ENCODE peak calls at places on chromosomes 4 and X, in four cellular contexts. Y is cardiac muscle cell, K is body of pancreas, E is fibroblast of lung. G is an unnamed sample.

GRCh38 chr4:52622564-52622963 is 36.5 kb downstream of the USP46 start:
- DNase-seq in Y (no peak), K (no peak), E (no peak), G (no peak)

GRCh38 chr4:147362868-147363440 is 117.9 kb upstream of the EDNRA start:
- DNase-seq in Y (peak), K (peak), E (peak), G (peak)

GRCh38 chrX:15382809-15383208 is 1.4 kb downstream of the VEGFD start:
- DNase-seq in Y (no peak), K (no peak), E (peak), G (no peak)

GRCh38 chr4:78496021-78496643 is 55.4 kb upstream of the ANXA3 start:
- DNase-seq in Y (peak), K (no peak), E (peak), G (no peak)

GRCh38 chr4:147194107-147194506 is 248.4 kb upstream of the TTC29 start:
- DNase-seq in Y (peak), K (no peak), E (peak), G (no peak)

GRCh38 chr4:146975535-146975934 is 29.9 kb upstream of the TTC29 start:
- DNase-seq in Y (no peak), K (no peak), E (no peak), G (no peak)

GRCh38 chr4:183935355-183936005 is 30.4 kb downstream of the STOX2 start:
- DNase-seq in Y (no peak), K (no peak), E (no peak), G (no peak)

GRCh38 chr4:153275380-153276276 is 68.9 kb upstream of the MND1 start:
- DNase-seq in Y (no peak), K (no peak), E (no peak), G (no peak)

GRCh38 chrX:100768679-100769338 is 36.9 kb upstream of the SYTL4 start:
- DNase-seq in Y (peak), K (peak), E (peak), G (peak)

GRCh38 chr4:159227378-159227777 is 124.5 kb downstream of the RAPGEF2 start:
- DNase-seq in Y (no peak), K (no peak), E (no peak), G (no peak)

GRCh38 chr4:88713782-88714181 is 16.2 kb upstream of the NAP1L5 start:
- DNase-seq in Y (no peak), K (no peak), E (no peak), G (no peak)

GRCh38 chrX:33543757-33544156 is 332.4 kb upstream of the DMD start:
- DNase-seq in Y (no peak), K (no peak), E (no peak), G (no peak)

GRCh38 chr4:179472164-179472563 is 2029.9 kb upstream of the AGA start:
- DNase-seq in Y (no peak), K (no peak), E (no peak), G (no peak)
- H3K4me3 ChIP-seq in Y (no peak), K (no peak), E (no peak), G (no peak)

DNA sequence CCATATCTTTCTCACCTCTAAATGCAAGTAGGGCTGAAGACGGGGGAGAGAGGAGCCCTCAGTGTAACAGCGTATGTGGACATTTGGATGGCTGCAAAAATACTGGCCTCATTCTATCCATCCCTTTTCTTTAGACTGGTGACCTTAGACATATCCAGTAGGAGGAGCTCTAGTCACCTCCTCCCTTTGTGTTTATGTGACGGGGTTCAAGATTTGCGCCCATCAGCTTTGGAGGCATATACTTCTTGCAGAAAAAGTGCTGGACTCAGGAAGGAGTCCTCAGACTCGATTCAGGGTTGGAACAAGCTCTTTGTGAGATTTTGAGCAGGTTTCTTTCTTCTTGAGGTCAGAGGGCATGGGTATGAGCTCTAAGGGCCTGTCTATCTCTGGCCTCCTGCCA is 86.2 kb downstream of the MAMLD1 start:
- DNase-seq in Y (no peak), K (no peak), E (no peak), G (no peak)
- TF ChIP-seq CTCF in Y (peak), K (no peak), E (peak), G (no peak)

DNA sequence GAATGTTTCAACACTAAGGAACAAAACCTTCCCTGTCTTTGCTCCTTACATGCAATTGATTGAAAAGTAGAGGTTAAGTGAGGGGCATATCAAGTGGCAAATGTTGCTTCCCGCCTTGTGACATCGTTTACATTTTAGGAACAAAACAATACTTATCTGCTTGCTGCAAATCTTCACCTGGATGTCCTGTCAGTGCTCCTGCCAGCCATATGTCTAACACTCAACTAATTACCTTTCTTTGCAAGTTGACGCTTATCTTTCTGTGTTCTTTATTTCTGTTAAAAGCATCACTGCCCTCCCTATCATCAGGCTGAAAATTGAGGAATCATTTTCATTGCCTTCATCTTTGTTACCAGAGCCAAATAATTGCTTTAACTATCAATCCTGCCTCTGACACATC is 298.9 kb upstream of the ATOH1 start:
- DNase-seq in Y (no peak), K (no peak), E (no peak), G (no peak)
- H3K4me3 ChIP-seq in Y (no peak), K (no peak), E (no peak), G (no peak)

GRCh38 chr4:105022811-105023667 is 123.6 kb upstream of the TET2 start:
- DNase-seq in Y (peak), K (no peak), E (peak), G (peak)

GRCh38 chr4:105023668-105024055 is 123.0 kb upstream of the TET2 start:
- DNase-seq in Y (no peak), K (no peak), E (no peak), G (peak)

GRCh38 chr4:105025263-105026017 is 121.2 kb upstream of the TET2 start:
- DNase-seq in Y (no peak), K (no peak), E (no peak), G (no peak)
- TF ChIP-seq CTCF in Y (no peak), K (no peak), E (no peak), G (no peak)

GRCh38 chr4:124144302-124144701 is 568.2 kb downstream of the ANKRD50 start:
- DNase-seq in Y (peak), K (no peak), E (no peak), G (peak)
- H3K4me3 ChIP-seq in Y (no peak), K (no peak), E (no peak), G (no peak)